ENCODE peak calls at places on chromosomes 11 and 22, in seven cellular contexts. K is neural progenitor cell, S is astrocyte, O is GM23248, B is mucosa of descending colon, E is esophagus muscularis mucosa, R is Caco-2. T is an unnamed sample.

GRCh38 chr22:47114813-47115517 is 352.5 kb downstream of the TBC1D22A start:
- DNase-seq in K (no peak), S (no peak), O (no peak), B (peak; percentile 52), E (no peak), R (no peak), T (no peak)

GRCh38 chr11:63804259-63804658 is 9.0 kb upstream of the SPINDOC start:
- DNase-seq in K (no peak), S (no peak), O (no peak), B (no peak), E (no peak), R (no peak), T (no peak)

GRCh38 chr11:102427068-102427467 is 25.5 kb downstream of the TMEM123 start:
- DNase-seq in K (no peak), S (no peak), O (no peak), B (no peak), E (no peak), R (peak; percentile 51), T (no peak)

GRCh38 chr11:26623076-26623666 is 51.1 kb upstream of the MUC15 start:
- DNase-seq in K (no peak), S (peak; percentile 25), O (peak; percentile 27), B (no peak), E (no peak), R (no peak), T (peak; percentile 52)

GRCh38 chr11:73461844-73462435 is 85.7 kb downstream of the RELT start:
- DNase-seq in K (no peak), S (no peak), O (no peak), B (no peak), E (no peak), R (no peak), T (no peak)

GRCh38 chr11:84319853-84320252 is 1033.7 kb upstream of the CCDC90B start:
- DNase-seq in K (no peak), S (no peak), O (no peak), B (no peak), E (no peak), R (no peak), T (no peak)

GRCh38 chr11:91792779-91793262 is 431.8 kb upstream of the FAT3 start:
- DNase-seq in K (no peak), S (no peak), O (no peak), B (no peak), E (no peak), R (no peak), T (no peak)

GRCh38 chr22:22099833-22100812 is 117.5 kb upstream of the TOP3B start:
- DNase-seq in K (peak; percentile 38), S (no peak), O (peak; percentile 38), B (no peak), E (peak; percentile 81), R (peak; percentile 13), T (no peak)

GRCh38 chr11:57315491-57315890 is 9.3 kb downstream of the TNKS1BP1 start:
- DNase-seq in K (no peak), S (no peak), O (no peak), B (no peak), E (no peak), R (no peak), T (peak; percentile 33)

GRCh38 chr11:112617977-112618829 is 343.0 kb upstream of the NCAM1 start:
- DNase-seq in K (no peak), S (no peak), O (no peak), B (no peak), E (peak; percentile 81), R (no peak), T (no peak)
- H3K4me1 ChIP-seq in K (peaks cover 5% of the 10 kb centered on the region), S (peaks cover 10% of the 10 kb centered on the region), O (peaks cover 5% of the 10 kb centered on the region), B (no peaks in the 10 kb centered on the region), E (no peaks in the 10 kb centered on the region), R (no peaks in the 10 kb centered on the region), T (no peaks in the 10 kb centered on the region)

GRCh38 chr11:131978351-131978750 is 607.9 kb downstream of the NTM start:
- DNase-seq in K (no peak), S (peak; percentile 34), O (no peak), B (no peak), E (no peak), R (no peak), T (peak; percentile 46)

GRCh38 chr11:131977854-131978253 is 607.4 kb downstream of the NTM start:
- DNase-seq in K (no peak), S (peak; percentile 93), O (peak; percentile 67), B (no peak), E (no peak), R (no peak), T (no peak)

GRCh38 chr11:131973017-131973416 is 602.6 kb downstream of the NTM start:
- DNase-seq in K (no peak), S (no peak), O (no peak), B (no peak), E (no peak), R (no peak), T (no peak)

GRCh38 chr11:131977231-131977630 is 606.8 kb downstream of the NTM start:
- DNase-seq in K (peak; percentile 40), S (peak; percentile 86), O (peak; percentile 83), B (no peak), E (no peak), R (no peak), T (peak; percentile 89)

DNA sequence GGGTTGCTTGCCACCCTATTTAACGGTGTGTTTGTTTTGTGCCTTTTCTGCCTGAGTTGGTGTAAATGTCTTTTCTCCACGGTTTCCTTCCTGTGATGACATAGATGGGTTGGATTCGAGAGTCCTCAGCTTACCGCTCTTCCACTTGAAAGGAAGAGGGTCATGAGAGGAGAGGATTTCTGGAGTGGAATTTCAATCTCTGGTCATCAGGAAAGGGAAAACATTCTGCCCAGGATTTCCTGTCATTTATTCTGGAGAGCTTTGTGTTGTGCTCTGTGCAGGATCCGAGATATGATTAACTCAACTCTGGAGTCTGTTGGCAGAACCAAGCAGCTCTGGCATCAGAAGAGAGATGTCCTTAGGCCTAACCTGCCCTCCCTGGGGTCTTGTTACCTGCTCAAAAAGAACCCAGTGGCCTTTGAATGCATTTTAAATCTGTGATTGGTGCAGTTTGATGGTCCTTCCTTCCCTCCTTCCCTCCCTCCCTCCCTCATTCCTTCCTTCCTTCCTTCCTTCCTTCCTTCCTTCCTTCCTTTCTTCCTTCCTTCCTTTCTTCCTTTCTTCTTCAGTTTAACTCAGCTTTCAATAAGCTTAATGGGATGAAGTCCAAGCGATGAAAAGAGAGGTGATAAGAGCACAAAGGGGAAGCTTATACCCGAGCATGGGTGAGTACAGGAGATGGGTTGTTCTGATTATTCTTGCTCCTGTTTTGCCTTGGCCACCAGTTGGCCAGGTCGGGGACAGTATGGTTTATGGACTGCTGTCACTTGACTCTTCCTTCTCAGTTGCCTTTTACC is 605.4 kb downstream of the NTM start:
- DNase-seq in K (no peak), S (no peak), O (no peak), B (no peak), E (no peak), R (no peak), T (no peak)
- H3K4me1 ChIP-seq in K (peaks cover 49% of the 10 kb centered on the region), S (peaks cover 26% of the 10 kb centered on the region), O (peaks cover 19% of the 10 kb centered on the region), B (no peaks in the 10 kb centered on the region), E (no peaks in the 10 kb centered on the region), R (no peaks in the 10 kb centered on the region), T (no peaks in the 10 kb centered on the region)

GRCh38 chr11:69414773-69415187 is 66.7 kb upstream of the LINC01488 start:
- DNase-seq in K (no peak), S (no peak), O (no peak), B (no peak), E (no peak), R (no peak), T (no peak)
- H3K4me1 ChIP-seq in K (peaks cover 7% of the 10 kb centered on the region), S (peaks cover 3% of the 10 kb centered on the region), O (peaks cover 5% of the 10 kb centered on the region), B (no peaks in the 10 kb centered on the region), E (peaks cover 25% of the 10 kb centered on the region), R (peaks cover 6% of the 10 kb centered on the region), T (peaks cover 3% of the 10 kb centered on the region)

DNA sequence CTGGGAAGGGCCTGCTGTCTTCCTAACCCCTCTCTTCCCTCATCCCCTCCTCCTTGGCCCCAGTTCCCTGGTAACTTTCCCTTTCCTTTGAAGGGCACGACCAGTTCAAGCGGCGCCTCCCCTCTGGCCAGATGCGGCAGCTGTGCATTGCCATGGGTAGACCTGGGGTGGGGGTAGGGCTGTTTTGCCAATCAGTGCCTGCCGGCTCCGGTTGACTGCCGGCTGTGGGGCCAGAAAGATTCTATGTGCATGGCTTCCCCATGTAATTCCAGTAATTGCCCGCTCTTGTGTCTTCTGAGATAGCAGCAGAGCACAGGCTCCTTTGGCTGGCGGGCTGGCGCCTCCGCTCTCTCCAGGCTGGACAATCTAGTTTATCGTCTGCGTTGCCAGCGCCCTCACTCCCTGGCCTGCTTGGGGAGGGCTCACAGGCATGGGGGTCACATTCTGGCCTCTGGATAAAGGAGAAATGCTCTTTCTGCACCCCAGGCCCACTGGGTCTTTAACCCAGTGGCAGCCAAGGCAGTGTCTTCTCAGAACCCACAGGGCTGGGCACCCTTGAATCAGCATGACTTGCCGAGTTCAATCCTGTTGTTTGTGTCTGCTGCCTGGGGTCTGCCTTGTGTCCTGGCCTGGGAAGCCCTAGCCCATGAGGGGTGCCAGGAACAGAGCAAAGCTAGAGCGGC is 9.4 kb downstream of the SIDT2 start:
- DNase-seq in K (no peak), S (no peak), O (no peak), B (peak; percentile 34), E (no peak), R (no peak), T (no peak)
- H3K4me1 ChIP-seq in K (no peaks in the 10 kb centered on the region), S (no peaks in the 10 kb centered on the region), O (no peaks in the 10 kb centered on the region), B (peaks cover 4% of the 10 kb centered on the region), E (no peaks in the 10 kb centered on the region), R (peaks cover 12% of the 10 kb centered on the region), T (no peaks in the 10 kb centered on the region)

DNA sequence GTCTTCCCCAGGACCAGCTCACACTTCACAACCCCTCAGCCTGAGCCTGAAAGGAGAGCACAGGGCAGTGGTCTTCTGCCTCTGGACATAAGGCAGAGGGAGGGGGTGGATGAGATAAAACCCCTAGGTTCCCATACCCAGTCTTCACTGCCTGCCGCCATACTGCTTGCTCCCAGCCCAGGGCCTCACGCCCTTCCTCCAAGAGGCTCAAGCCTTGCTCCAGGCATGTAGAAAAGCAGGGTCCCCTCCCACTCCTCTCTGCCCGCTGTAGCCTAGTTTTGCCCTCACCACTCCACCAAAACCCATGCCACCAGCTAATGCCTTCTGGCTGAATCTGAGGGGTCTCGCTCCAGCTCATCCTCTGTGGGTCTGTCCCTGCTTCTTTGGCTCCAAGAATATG is 5.2 kb downstream of the ARRB1 start:
- DNase-seq in K (no peak), S (no peak), O (no peak), B (no peak), E (no peak), R (no peak), T (no peak)
- H3K4me1 ChIP-seq in K (peaks cover 31% of the 10 kb centered on the region), S (peaks cover 23% of the 10 kb centered on the region), O (peaks cover 17% of the 10 kb centered on the region), B (peaks cover 84% of the 10 kb centered on the region), E (peaks cover 94% of the 10 kb centered on the region), R (peaks cover 77% of the 10 kb centered on the region), T (peaks cover 35% of the 10 kb centered on the region)

GRCh38 chr11:71931245-71931602 is 2.4 kb downstream of the RNF121 start:
- DNase-seq in K (no peak), S (peak; percentile 65), O (peak; percentile 12), B (no peak), E (no peak), R (no peak), T (peak; percentile 72)
- H3K4me1 ChIP-seq in K (peaks cover 13% of the 10 kb centered on the region), S (peaks cover 34% of the 10 kb centered on the region), O (peaks cover 20% of the 10 kb centered on the region), B (peaks cover 16% of the 10 kb centered on the region), E (peaks cover 37% of the 10 kb centered on the region), R (peaks cover 9% of the 10 kb centered on the region), T (peaks cover 3% of the 10 kb centered on the region)

DNA sequence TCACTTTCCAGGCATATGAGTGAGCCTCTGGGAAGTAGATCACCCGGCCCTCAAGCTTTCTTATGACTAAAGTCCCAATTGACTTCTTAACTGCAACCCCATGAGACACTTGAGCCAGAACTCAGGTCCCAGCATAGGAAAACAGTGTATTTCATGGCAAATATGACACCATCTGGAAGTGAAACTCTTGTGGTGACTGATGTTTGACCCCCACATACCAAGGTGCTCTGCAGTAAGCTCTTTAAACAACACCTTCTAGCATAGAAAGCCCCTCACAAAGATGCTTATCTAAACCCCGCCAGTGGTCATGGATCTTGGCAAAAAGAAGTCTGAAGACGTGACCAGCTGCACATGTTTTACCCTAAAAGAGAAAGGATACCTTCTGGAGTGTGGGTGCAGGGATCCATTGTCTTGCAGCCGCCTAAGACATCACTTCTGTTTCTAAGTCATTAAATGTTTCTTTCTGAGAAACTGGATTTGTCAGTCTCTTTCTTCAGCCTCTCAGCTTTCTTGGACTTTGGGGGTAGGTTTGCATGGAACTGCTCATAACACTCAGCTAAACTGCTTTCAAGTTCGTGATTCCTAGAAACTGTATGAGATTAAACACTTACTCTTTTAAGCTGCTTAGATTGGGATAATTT is 7.4 kb upstream of the PELI3 start:
- DNase-seq in K (no peak), S (no peak), O (no peak), B (no peak), E (no peak), R (peak; percentile 39), T (no peak)
- H3K4me1 ChIP-seq in K (no peaks in the 10 kb centered on the region), S (no peaks in the 10 kb centered on the region), O (no peaks in the 10 kb centered on the region), B (no peaks in the 10 kb centered on the region), E (no peaks in the 10 kb centered on the region), R (peaks cover 19% of the 10 kb centered on the region), T (no peaks in the 10 kb centered on the region)

T was measured in fibroblast of lung.